ENCODE peak calls at places on chromosomes 1 and 21, in ten cellular contexts. Z is esophagus muscularis mucosa, P is hepatocyte, G is endothelial cell of umbilical vein, V is pancreas, K is tibial artery, X is K562, Q is foreskin keratinocyte, S is heart right ventricle, B is transverse colon. N is an unnamed sample.

GRCh38 chr1:180482425-180483275 is 19.7 kb downstream of the ACBD6 start:
- DNase-seq in Z (no peak), P (peak; percentile 76), G (peak; percentile 71), V (no peak), K (no peak), X (peak; percentile 79), Q (peak; percentile 37), S (peak; percentile 13), B (no peak), N (no peak)

GRCh38 chr21:14273736-14274538 is 58.0 kb downstream of the RBM11 start:
- DNase-seq in Z (no peak), P (peak; percentile 63), G (no peak), V (peak; percentile 44), K (peak; percentile 64), X (peak; percentile 60), Q (peak; percentile 2), S (peak; percentile 26), B (peak; percentile 94), N (peak; percentile 92)

GRCh38 chr1:247487057-247487456 is 29.2 kb upstream of the OR2B11 start:
- DNase-seq in Z (no peak), P (peak; percentile 57), G (peak; percentile 10), V (no peak), K (no peak), X (peak; percentile 61), Q (peak; percentile 22), S (no peak), B (peak; percentile 14), N (no peak)

GRCh38 chr1:66166746-66167145 is 367.2 kb upstream of the SGIP1 start:
- DNase-seq in Z (no peak), P (no peak), G (no peak), V (no peak), K (no peak), X (no peak), Q (no peak), S (no peak), B (no peak), N (no peak)

GRCh38 chr1:111216751-111217150 is 10.8 kb upstream of the CHI3L2 start:
- DNase-seq in Z (no peak), P (no peak), G (no peak), V (no peak), K (no peak), X (no peak), Q (no peak), S (no peak), B (no peak), N (no peak)

GRCh38 chr21:36589352-36589971 is 109.5 kb upstream of the SIM2 start:
- DNase-seq in Z (no peak), P (peak; percentile 24), G (peak; percentile 36), V (peak; percentile 56), K (no peak), X (peak; percentile 66), Q (peak; percentile 3), S (peak; percentile 14), B (peak; percentile 32), N (peak; percentile 66)

GRCh38 chr1:33433509-33434362 is 2.8 kb upstream of the PHC2 start:
- DNase-seq in Z (no peak), P (peak; percentile 80), G (peak; percentile 90), V (peak; percentile 15), K (peak; percentile 78), X (peak; percentile 56), Q (peak; percentile 100), S (peak; percentile 57), B (peak; percentile 54), N (no peak)

GRCh38 chr1:6962390-6962955 is 177.2 kb downstream of the CAMTA1 start:
- DNase-seq in Z (no peak), P (peak; percentile 60), G (no peak), V (peak; percentile 11), K (no peak), X (peak; percentile 84), Q (no peak), S (peak; percentile 73), B (peak; percentile 75), N (no peak)

GRCh38 chr1:2973661-2974593 is 47.3 kb upstream of the ACTRT2 start:
- DNase-seq in Z (no peak), P (no peak), G (no peak), V (no peak), K (peak; percentile 66), X (no peak), Q (no peak), S (no peak), B (no peak), N (no peak)

GRCh38 chr1:51962486-51963356 is 27.8 kb downstream of the RAB3B start:
- DNase-seq in Z (no peak), P (no peak), G (peak; percentile 17), V (no peak), K (no peak), X (no peak), Q (no peak), S (no peak), B (no peak), N (no peak)

GRCh38 chr1:28233264-28233606 is 406 bp upstream of the DNAJC8 start:
- DNase-seq in Z (no peak), P (no peak), G (no peak), V (no peak), K (no peak), X (no peak), Q (no peak), S (no peak), B (no peak), N (no peak)

GRCh38 chr1:23283660-23284602 is 60.2 kb downstream of the HNRNPR start:
- DNase-seq in Z (no peak), P (no peak), G (no peak), V (no peak), K (no peak), X (no peak), Q (peak; percentile 40), S (no peak), B (no peak), N (no peak)

GRCh38 chr1:87951852-87952251 is 623.2 kb downstream of the LMO4 start:
- DNase-seq in Z (no peak), P (no peak), G (peak; percentile 83), V (no peak), K (no peak), X (no peak), Q (no peak), S (no peak), B (no peak), N (no peak)

GRCh38 chr1:245378352-245379144 is 223.8 kb downstream of the KIF26B start:
- DNase-seq in Z (no peak), P (no peak), G (no peak), V (no peak), K (no peak), X (no peak), Q (no peak), S (no peak), B (no peak), N (no peak)
- H3K27ac ChIP-seq in Z (no peak overlapping the region), P (no peak overlapping the region), G (no peak overlapping the region), V (no peak overlapping the region), K (no peak overlapping the region), X (no peak overlapping the region), Q (no peak overlapping the region), S (no peak overlapping the region), B (no peak overlapping the region), N (no peak overlapping the region)

GRCh38 chr1:185068362-185068761 is 23.0 kb downstream of the RNF2 start:
- DNase-seq in Z (no peak), P (no peak), G (no peak), V (no peak), K (no peak), X (no peak), Q (peak; percentile 30), S (no peak), B (no peak), N (no peak)

GRCh38 chr1:185062710-185063370 is 17.5 kb downstream of the RNF2 start:
- DNase-seq in Z (no peak), P (no peak), G (no peak), V (no peak), K (no peak), X (no peak), Q (no peak), S (no peak), B (no peak), N (no peak)

GRCh38 chr1:185066181-185066580 is 20.8 kb downstream of the RNF2 start:
- DNase-seq in Z (no peak), P (no peak), G (no peak), V (no peak), K (no peak), X (no peak), Q (no peak), S (no peak), B (no peak), N (no peak)

GRCh38 chr1:185059950-185060571 is 14.7 kb downstream of the RNF2 start:
- DNase-seq in Z (no peak), P (no peak), G (no peak), V (no peak), K (no peak), X (no peak), Q (no peak), S (no peak), B (no peak), N (no peak)

DNA sequence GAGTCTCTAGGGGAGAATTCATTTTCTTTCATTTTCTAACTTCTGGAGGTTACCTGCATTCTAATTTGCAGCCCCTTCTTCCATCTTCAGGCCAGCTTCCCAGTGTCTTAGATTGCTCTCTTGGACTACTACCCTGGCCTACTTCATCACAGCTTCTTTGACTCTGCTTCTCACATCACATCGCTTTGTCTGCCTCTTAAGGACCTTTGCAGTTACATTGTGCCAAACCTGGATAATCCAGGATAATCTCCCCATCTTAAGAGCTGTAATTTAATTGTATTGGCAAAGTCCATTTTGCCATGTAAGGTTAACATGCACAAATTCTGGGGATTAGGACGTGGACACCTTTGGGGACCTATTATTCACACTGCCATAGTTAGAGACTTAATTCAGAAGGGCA is 18.4 kb downstream of the RNF2 start:
- DNase-seq in Z (no peak), P (no peak), G (no peak), V (no peak), K (no peak), X (no peak), Q (no peak), S (no peak), B (no peak), N (no peak)
- TF ChIP-seq CTCF in Z (no peak), P (no peak), G (no peak), V (no peak), K (no peak), X (no peak), Q (no peak), S (no peak), B (no peak), N (no peak)

GRCh38 chr1:10784998-10785854 is 11.2 kb downstream of the CASZ1 start:
- DNase-seq in Z (no peak), P (no peak), G (no peak), V (no peak), K (no peak), X (no peak), Q (no peak), S (no peak), B (no peak), N (no peak)
- H3K4me1 ChIP-seq in Z (peaks cover 55% of the 10 kb centered on the region), P (peaks cover 7% of the 10 kb centered on the region), G (no peaks in the 10 kb centered on the region), V (no peaks in the 10 kb centered on the region), K (peaks cover 35% of the 10 kb centered on the region), X (no peaks in the 10 kb centered on the region), Q (no peaks in the 10 kb centered on the region), S (peaks cover 33% of the 10 kb centered on the region), B (peaks cover 1% of the 10 kb centered on the region), N (no peaks in the 10 kb centered on the region)

DNA sequence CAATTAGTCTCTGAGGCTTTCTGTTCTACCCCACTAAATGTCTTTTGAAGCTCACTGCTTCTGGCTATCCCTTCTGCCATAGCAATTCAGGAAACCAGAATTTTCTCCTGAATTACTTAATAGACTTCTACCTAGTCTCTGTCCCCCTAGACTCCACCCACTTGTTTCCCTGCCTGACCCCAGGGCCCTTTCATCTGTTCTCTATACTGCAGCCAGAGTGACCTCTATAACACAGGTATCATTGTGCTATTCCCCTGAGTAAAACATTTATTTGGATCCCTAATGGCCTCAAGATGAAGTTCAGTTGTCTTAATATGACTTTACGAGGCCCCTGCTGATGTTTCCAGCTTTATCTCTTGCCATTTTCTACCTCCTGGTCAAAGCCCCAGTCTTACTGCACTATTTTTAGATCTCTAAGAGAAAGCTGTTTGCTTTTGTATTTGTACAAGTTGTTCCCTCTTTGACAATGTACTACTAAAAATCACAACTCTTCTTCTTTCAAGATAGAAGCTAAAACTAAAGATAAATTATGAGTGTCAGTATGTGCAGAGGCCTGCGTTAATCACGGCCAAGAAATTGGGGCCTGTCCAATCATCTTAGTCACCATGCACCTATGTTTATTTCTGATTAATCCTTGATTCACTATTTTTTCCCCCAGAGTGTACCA is 54.5 kb downstream of the ATP1B1 start:
- DNase-seq in Z (no peak), P (no peak), G (no peak), V (no peak), K (no peak), X (no peak), Q (peak; percentile 58), S (no peak), B (no peak), N (no peak)
- H3K27ac ChIP-seq in Z (peak overlapping the region; percentile 79), P (peak overlapping the region; percentile 23), G (no peak overlapping the region), V (no peak overlapping the region), K (no peak overlapping the region), X (no peak overlapping the region), Q (peak overlapping the region; percentile 6), S (no peak overlapping the region), B (peak overlapping the region; percentile 11), N (no peak overlapping the region)

N was measured in left lung.